ENCODE peak calls at places on chromosomes 12 and 14, in seven cellular contexts. I is WTC11, X is HCT116, J is K562, S is HepG2, D is endothelial cell of umbilical vein, P is NB4. B is an unnamed sample.
A peak's percentile ranks its signal among the peaks of the same experiment; 100 is the strongest.

GRCh38 chr12:90036641-90037040 is 328.0 kb upstream of the ATP2B1 start:
- DNase-seq in X (no peak), J (no peak), S (no peak), I (no peak), P (peak; percentile 34), D (peak; percentile 13), B (no peak)

GRCh38 chr14:37585101-37585479 is 10.0 kb downstream of the FOXA1 start:
- DNase-seq in P (no peak), X (no peak), J (no peak), I (peak; percentile 45), D (no peak), S (no peak), B (no peak)

GRCh38 chr12:13097526-13097925 is 5.9 kb downstream of the GSG1 start:
- DNase-seq in S (no peak), P (peak; percentile 55), D (no peak), X (no peak), I (no peak), J (no peak), B (no peak)

GRCh38 chr14:51367600-51367931 is 127.5 kb downstream of the TMX1 start:
- DNase-seq in S (no peak), X (no peak), I (no peak), J (no peak), D (peak; percentile 36), P (no peak), B (no peak)

GRCh38 chr14:99389171-99389826 is 91.4 kb downstream of the SETD3 start:
- DNase-seq in I (peak; percentile 79), D (peak; percentile 31), J (peak; percentile 68), S (peak; percentile 21), X (peak; percentile 16), P (peak; percentile 42), B (peak; percentile 60)

GRCh38 chr12:92141585-92142244 is 3.9 kb downstream of the BTG1 start:
- DNase-seq in P (peak; percentile 50), D (peak; percentile 90), J (no peak), S (no peak), X (no peak), I (no peak), B (no peak)

GRCh38 chr12:43069768-43070221 is 480.2 kb upstream of the PRICKLE1 start:
- DNase-seq in J (no peak), X (no peak), I (no peak), S (no peak), D (no peak), P (no peak), B (no peak)

GRCh38 chr12:6691473-6691872 is 2.3 kb upstream of the ZNF384 start:
- DNase-seq in X (no peak), S (no peak), P (peak; percentile 69), I (no peak), D (no peak), J (no peak), B (no peak)

GRCh38 chr12:46430340-46430948 is 57.9 kb upstream of the SLC38A2 start:
- DNase-seq in J (peak; percentile 24), S (peak; percentile 95), P (peak; percentile 73), D (peak; percentile 97), I (no peak), X (peak; percentile 92), B (peak; percentile 74)

GRCh38 chr12:77294016-77294415 is 228.6 kb upstream of the E2F7 start:
- DNase-seq in P (no peak), S (no peak), D (peak; percentile 63), J (no peak), I (no peak), X (no peak), B (no peak)

GRCh38 chr12:117489671-117490070 is 128.2 kb upstream of the NOS1 start:
- DNase-seq in I (no peak), J (no peak), D (no peak), P (no peak), S (no peak), X (no peak), B (no peak)

GRCh38 chr14:55440385-55440784 is at the start of gene TBPL2:
- DNase-seq in I (peak; percentile 84), D (no peak), P (no peak), X (no peak), S (no peak), J (no peak), B (no peak)

GRCh38 chr12:69648476-69648875 is 37.8 kb upstream of the LRRC10 start:
- DNase-seq in D (no peak), P (no peak), I (no peak), S (peak; percentile 27), J (no peak), X (no peak), B (peak; percentile 57)

GRCh38 chr12:96448287-96448686 is 41.1 kb upstream of the CFAP54 start:
- DNase-seq in I (no peak), X (no peak), J (no peak), S (no peak), P (no peak), D (peak; percentile 89), B (no peak)

GRCh38 chr12:42921741-42922511 is 332.4 kb upstream of the PRICKLE1 start:
- DNase-seq in D (peak; percentile 40), P (no peak), I (no peak), J (no peak), S (no peak), X (no peak), B (no peak)

GRCh38 chr14:21652209-21652808 is 1.3 kb upstream of the OR4E2 start:
- DNase-seq in P (no peak), X (no peak), S (no peak), J (no peak), I (no peak), D (peak; percentile 6), B (no peak)

GRCh38 chr14:99511421-99512109 is 30.4 kb downstream of the CCNK start:
- DNase-seq in X (no peak), S (no peak), D (no peak), P (no peak), J (no peak), I (no peak), B (no peak)

GRCh38 chr12:45670339-45671065 is 59.0 kb upstream of the ARID2 start:
- DNase-seq in S (no peak), X (no peak), I (no peak), P (peak; percentile 93), D (no peak), J (no peak), B (no peak)

GRCh38 chr12:116318738-116319050 is 41.2 kb upstream of the MED13L start:
- DNase-seq in J (no peak), P (no peak), X (no peak), I (no peak), D (no peak), S (no peak), B (no peak)

GRCh38 chr12:18432211-18432610 is 170.9 kb downstream of the PIK3C2G start:
- DNase-seq in S (no peak), I (no peak), D (peak; percentile 3), J (no peak), X (no peak), P (no peak), B (no peak)

GRCh38 chr14:25090716-25091454 is 40.9 kb upstream of the STXBP6 start:
- DNase-seq in X (no peak), D (no peak), P (no peak), S (no peak), I (no peak), J (no peak), B (no peak)

GRCh38 chr12:109637341-109637740 is 63.7 kb downstream of the MVK start:
- DNase-seq in I (no peak), D (no peak), S (no peak), P (no peak), X (no peak), J (no peak), B (no peak)

GRCh38 chr12:24565300-24565699 is 383.6 kb downstream of the BCAT1 start:
- DNase-seq in P (no peak), S (no peak), D (no peak), X (no peak), J (no peak), I (peak; percentile 24), B (no peak)

GRCh38 chr12:41277019-41277770 is 89.1 kb downstream of the PDZRN4 start:
- DNase-seq in J (peak; percentile 13), D (peak; percentile 41), X (peak; percentile 19), I (peak; percentile 17), S (peak; percentile 26), P (peak; percentile 60), B (peak; percentile 34)
- TF ChIP-seq MAX in J (no peak), D (no peak), X (no peak), I (no peak), S (no peak), P (no peak), B (no peak)

GRCh38 chr12:84436134-84436533 is 476.5 kb downstream of the SLC6A15 start:
- DNase-seq in S (no peak), I (no peak), J (no peak), P (no peak), X (no peak), D (no peak), B (no peak)
- TF ChIP-seq MAX in S (no peak), I (no peak), J (no peak), P (no peak), X (no peak), D (no peak), B (no peak)

DNA sequence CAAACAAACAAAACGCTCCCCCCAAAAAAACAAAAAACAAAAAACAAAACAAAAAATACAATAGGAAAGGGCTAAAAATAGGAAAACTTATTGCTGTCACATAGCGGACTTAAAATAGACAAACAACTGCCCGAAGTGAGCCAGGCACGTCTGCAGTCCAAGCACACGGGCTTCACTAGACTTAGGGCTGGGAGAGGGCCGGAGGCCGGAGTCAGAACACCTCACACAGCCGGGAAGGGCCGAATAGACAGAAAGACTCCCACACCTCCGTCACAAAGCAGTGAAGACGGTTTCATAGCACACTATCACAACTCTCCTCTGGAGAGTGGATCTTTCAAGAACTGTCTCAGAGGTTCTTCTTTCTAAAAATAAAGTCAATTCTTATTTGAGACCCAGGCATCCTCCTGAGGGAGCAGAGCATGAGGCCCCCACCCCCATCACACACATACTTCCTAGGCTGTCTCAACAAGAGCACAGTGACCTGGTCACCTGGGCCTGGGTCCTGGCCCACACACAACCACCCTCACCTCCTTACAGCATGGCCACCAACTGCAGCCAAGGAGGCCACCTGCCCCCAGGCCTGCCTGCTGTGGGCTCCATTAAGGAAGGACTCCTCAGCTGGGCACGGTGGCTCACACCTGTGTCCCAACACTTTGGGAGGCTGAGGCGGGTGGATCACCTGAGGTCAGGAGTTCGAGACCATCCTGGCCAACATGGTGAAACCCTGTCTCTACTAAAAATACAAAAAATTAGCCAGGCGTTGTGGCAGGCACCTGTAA is 6.7 kb downstream of the BAG5 start:
- DNase-seq in X (no peak), D (no peak), S (no peak), I (no peak), P (no peak), J (no peak), B (no peak)
- TF ChIP-seq MAX in X (no peak), D (no peak), S (no peak), I (no peak), P (no peak), J (no peak), B (no peak)

GRCh38 chr12:54565658-54566552 is 16.5 kb downstream of the PDE1B start:
- DNase-seq in X (no peak), D (no peak), J (no peak), P (no peak), I (peak; percentile 45), S (no peak), B (no peak)

GRCh38 chr12:54564768-54565167 is 15.4 kb downstream of the PDE1B start:
- DNase-seq in I (peak; percentile 36), J (no peak), D (no peak), X (no peak), P (no peak), S (no peak), B (no peak)

GRCh38 chr12:54569072-54569471 is 19.4 kb downstream of the PPP1R1A start:
- DNase-seq in P (no peak), I (no peak), S (no peak), D (no peak), J (no peak), X (no peak), B (no peak)

GRCh38 chr12:54563787-54564186 is 14.4 kb downstream of the PDE1B start:
- DNase-seq in X (no peak), D (no peak), I (no peak), P (no peak), J (no peak), S (no peak), B (no peak)

GRCh38 chr12:54566792-54567191 is 17.4 kb downstream of the PDE1B start:
- DNase-seq in X (no peak), D (no peak), P (no peak), J (no peak), I (no peak), S (no peak), B (no peak)
- TF ChIP-seq MAX in X (no peak), D (no peak), P (no peak), J (no peak), I (no peak), S (no peak), B (no peak)

B was measured in A549.